ENCODE peak calls at places on chromosomes 11 and 22, in nine cellular contexts. One of them, this sample, is unnamed.

GRCh38 chr11:48006301-48006992 is 26.1 kb downstream of the PTPRJ start:
- DNase-seq in NCI-H1105 treated with DMSO at 0.1 percent for 48 hours: no peak
- DNase-seq in activated T-helper 9 cell treated with anti-CD3 and anti-CD28 coated beads, Interleukin-2, amount 50 U/mL, for 16 hours: no peak
- DNase-seq in CD4-positive, alpha-beta T cell: no peak
- DNase-seq in adipocyte: peak; percentile 62
- DNase-seq in hypothalamus: no peak
- DNase-seq in EL: peak; percentile 61
- DNase-seq in T-helper 2 cell: no peak
- DNase-seq in non-pigmented ciliary epithelial cell: no peak
- DNase-seq in this sample: no peak

GRCh38 chr11:64526795-64527194 is 64.2 kb upstream of the SLC22A12 start:
- DNase-seq in NCI-H1105 treated with DMSO at 0.1 percent for 48 hours: no peak
- DNase-seq in activated T-helper 9 cell treated with anti-CD3 and anti-CD28 coated beads, Interleukin-2, amount 50 U/mL, for 16 hours: no peak
- DNase-seq in CD4-positive, alpha-beta T cell: no peak
- DNase-seq in adipocyte: no peak
- DNase-seq in hypothalamus: no peak
- DNase-seq in EL: no peak
- DNase-seq in T-helper 2 cell: no peak
- DNase-seq in non-pigmented ciliary epithelial cell: no peak
- DNase-seq in this sample: no peak

GRCh38 chr11:43376594-43376993 is 17.9 kb downstream of the TTC17 start:
- DNase-seq in NCI-H1105 treated with DMSO at 0.1 percent for 48 hours: no peak
- DNase-seq in activated T-helper 9 cell treated with anti-CD3 and anti-CD28 coated beads, Interleukin-2, amount 50 U/mL, for 16 hours: no peak
- DNase-seq in CD4-positive, alpha-beta T cell: no peak
- DNase-seq in adipocyte: peak; percentile 61
- DNase-seq in hypothalamus: no peak
- DNase-seq in EL: peak; percentile 73
- DNase-seq in T-helper 2 cell: no peak
- DNase-seq in non-pigmented ciliary epithelial cell: peak; percentile 51
- DNase-seq in this sample: no peak

GRCh38 chr11:64990222-64990918 is 6.4 kb downstream of the BATF2 start:
- DNase-seq in NCI-H1105 treated with DMSO at 0.1 percent for 48 hours: no peak
- DNase-seq in activated T-helper 9 cell treated with anti-CD3 and anti-CD28 coated beads, Interleukin-2, amount 50 U/mL, for 16 hours: no peak
- DNase-seq in CD4-positive, alpha-beta T cell: no peak
- DNase-seq in adipocyte: no peak
- DNase-seq in hypothalamus: no peak
- DNase-seq in EL: no peak
- DNase-seq in T-helper 2 cell: no peak
- DNase-seq in non-pigmented ciliary epithelial cell: no peak
- DNase-seq in this sample: no peak

GRCh38 chr11:18253222-18253621 is 4.8 kb upstream of the SAA2 start:
- DNase-seq in NCI-H1105 treated with DMSO at 0.1 percent for 48 hours: no peak
- DNase-seq in activated T-helper 9 cell treated with anti-CD3 and anti-CD28 coated beads, Interleukin-2, amount 50 U/mL, for 16 hours: no peak
- DNase-seq in CD4-positive, alpha-beta T cell: no peak
- DNase-seq in adipocyte: no peak
- DNase-seq in hypothalamus: no peak
- DNase-seq in EL: no peak
- DNase-seq in T-helper 2 cell: no peak
- DNase-seq in non-pigmented ciliary epithelial cell: no peak
- DNase-seq in this sample: no peak

GRCh38 chr11:111798279-111798678 is 32.1 kb upstream of the PPP2R1B start:
- DNase-seq in NCI-H1105 treated with DMSO at 0.1 percent for 48 hours: no peak
- DNase-seq in activated T-helper 9 cell treated with anti-CD3 and anti-CD28 coated beads, Interleukin-2, amount 50 U/mL, for 16 hours: no peak
- DNase-seq in CD4-positive, alpha-beta T cell: no peak
- DNase-seq in adipocyte: no peak
- DNase-seq in hypothalamus: no peak
- DNase-seq in EL: no peak
- DNase-seq in T-helper 2 cell: no peak
- DNase-seq in non-pigmented ciliary epithelial cell: no peak
- DNase-seq in this sample: no peak

GRCh38 chr11:109423860-109424190 is 1.8 kb downstream of the C11orf87 start:
- DNase-seq in NCI-H1105 treated with DMSO at 0.1 percent for 48 hours: no peak
- DNase-seq in activated T-helper 9 cell treated with anti-CD3 and anti-CD28 coated beads, Interleukin-2, amount 50 U/mL, for 16 hours: no peak
- DNase-seq in CD4-positive, alpha-beta T cell: no peak
- DNase-seq in adipocyte: no peak
- DNase-seq in hypothalamus: no peak
- DNase-seq in EL: no peak
- DNase-seq in T-helper 2 cell: no peak
- DNase-seq in non-pigmented ciliary epithelial cell: no peak
- DNase-seq in this sample: no peak

GRCh38 chr22:50002791-50003190 is 9.8 kb downstream of the IL17REL start:
- DNase-seq in NCI-H1105 treated with DMSO at 0.1 percent for 48 hours: no peak
- DNase-seq in activated T-helper 9 cell treated with anti-CD3 and anti-CD28 coated beads, Interleukin-2, amount 50 U/mL, for 16 hours: no peak
- DNase-seq in CD4-positive, alpha-beta T cell: no peak
- DNase-seq in adipocyte: no peak
- DNase-seq in hypothalamus: no peak
- DNase-seq in EL: no peak
- DNase-seq in T-helper 2 cell: no peak
- DNase-seq in non-pigmented ciliary epithelial cell: no peak
- DNase-seq in this sample: no peak

GRCh38 chr11:62137881-62138629 is 14.2 kb downstream of the INCENP start:
- DNase-seq in NCI-H1105 treated with DMSO at 0.1 percent for 48 hours: no peak
- DNase-seq in activated T-helper 9 cell treated with anti-CD3 and anti-CD28 coated beads, Interleukin-2, amount 50 U/mL, for 16 hours: no peak
- DNase-seq in CD4-positive, alpha-beta T cell: peak; percentile 17
- DNase-seq in adipocyte: no peak
- DNase-seq in hypothalamus: no peak
- DNase-seq in EL: no peak
- DNase-seq in T-helper 2 cell: no peak
- DNase-seq in non-pigmented ciliary epithelial cell: no peak
- DNase-seq in this sample: no peak

GRCh38 chr22:33000342-33001280 is 57.6 kb downstream of the SYN3 start:
- DNase-seq in NCI-H1105 treated with DMSO at 0.1 percent for 48 hours: peak; percentile 5
- DNase-seq in activated T-helper 9 cell treated with anti-CD3 and anti-CD28 coated beads, Interleukin-2, amount 50 U/mL, for 16 hours: no peak
- DNase-seq in CD4-positive, alpha-beta T cell: no peak
- DNase-seq in adipocyte: peak; percentile 82
- DNase-seq in hypothalamus: peak; percentile 40
- DNase-seq in EL: peak; percentile 47
- DNase-seq in T-helper 2 cell: no peak
- DNase-seq in non-pigmented ciliary epithelial cell: no peak
- DNase-seq in this sample: peak; percentile 4

GRCh38 chr22:35352214-35353111 is 28.4 kb upstream of the HMOX1 start:
- DNase-seq in NCI-H1105 treated with DMSO at 0.1 percent for 48 hours: no peak
- DNase-seq in activated T-helper 9 cell treated with anti-CD3 and anti-CD28 coated beads, Interleukin-2, amount 50 U/mL, for 16 hours: no peak
- DNase-seq in CD4-positive, alpha-beta T cell: no peak
- DNase-seq in adipocyte: no peak
- DNase-seq in hypothalamus: peak; percentile 39
- DNase-seq in EL: no peak
- DNase-seq in T-helper 2 cell: no peak
- DNase-seq in non-pigmented ciliary epithelial cell: no peak
- DNase-seq in this sample: no peak

GRCh38 chr22:37817705-37818311 is 5.4 kb upstream of the GALR3 start:
- DNase-seq in NCI-H1105 treated with DMSO at 0.1 percent for 48 hours: peak; percentile 68
- DNase-seq in activated T-helper 9 cell treated with anti-CD3 and anti-CD28 coated beads, Interleukin-2, amount 50 U/mL, for 16 hours: peak; percentile 71
- DNase-seq in CD4-positive, alpha-beta T cell: peak; percentile 87
- DNase-seq in adipocyte: peak; percentile 94
- DNase-seq in hypothalamus: peak; percentile 78
- DNase-seq in EL: peak; percentile 80
- DNase-seq in T-helper 2 cell: peak; percentile 69
- DNase-seq in non-pigmented ciliary epithelial cell: no peak
- DNase-seq in this sample: peak; percentile 26

GRCh38 chr11:125455851-125456250 is 40.2 kb downstream of the FEZ1 start:
- DNase-seq in NCI-H1105 treated with DMSO at 0.1 percent for 48 hours: no peak
- DNase-seq in activated T-helper 9 cell treated with anti-CD3 and anti-CD28 coated beads, Interleukin-2, amount 50 U/mL, for 16 hours: no peak
- DNase-seq in CD4-positive, alpha-beta T cell: no peak
- DNase-seq in adipocyte: no peak
- DNase-seq in hypothalamus: no peak
- DNase-seq in EL: no peak
- DNase-seq in T-helper 2 cell: no peak
- DNase-seq in non-pigmented ciliary epithelial cell: no peak
- DNase-seq in this sample: no peak

GRCh38 chr11:128164090-128164741 is 423.1 kb downstream of the ETS1 start:
- DNase-seq in NCI-H1105 treated with DMSO at 0.1 percent for 48 hours: no peak
- DNase-seq in activated T-helper 9 cell treated with anti-CD3 and anti-CD28 coated beads, Interleukin-2, amount 50 U/mL, for 16 hours: no peak
- DNase-seq in CD4-positive, alpha-beta T cell: no peak
- DNase-seq in adipocyte: no peak
- DNase-seq in hypothalamus: no peak
- DNase-seq in EL: no peak
- DNase-seq in T-helper 2 cell: no peak
- DNase-seq in non-pigmented ciliary epithelial cell: no peak
- DNase-seq in this sample: no peak

GRCh38 chr11:69563946-69564780 is 76.8 kb upstream of the CCND1 start:
- DNase-seq in NCI-H1105 treated with DMSO at 0.1 percent for 48 hours: no peak
- DNase-seq in activated T-helper 9 cell treated with anti-CD3 and anti-CD28 coated beads, Interleukin-2, amount 50 U/mL, for 16 hours: no peak
- DNase-seq in CD4-positive, alpha-beta T cell: no peak
- DNase-seq in adipocyte: no peak
- DNase-seq in hypothalamus: no peak
- DNase-seq in EL: peak; percentile 64
- DNase-seq in T-helper 2 cell: no peak
- DNase-seq in non-pigmented ciliary epithelial cell: no peak
- DNase-seq in this sample: no peak

GRCh38 chr22:35400335-35400680 is 368 bp downstream of the MCM5 start:
- DNase-seq in NCI-H1105 treated with DMSO at 0.1 percent for 48 hours: peak; percentile 14
- DNase-seq in activated T-helper 9 cell treated with anti-CD3 and anti-CD28 coated beads, Interleukin-2, amount 50 U/mL, for 16 hours: no peak
- DNase-seq in CD4-positive, alpha-beta T cell: peak; percentile 36
- DNase-seq in adipocyte: no peak
- DNase-seq in hypothalamus: no peak
- DNase-seq in EL: no peak
- DNase-seq in T-helper 2 cell: no peak
- DNase-seq in non-pigmented ciliary epithelial cell: no peak
- DNase-seq in this sample: no peak

GRCh38 chr11:95849087-95849825 is 59.0 kb downstream of the CEP57 start:
- DNase-seq in NCI-H1105 treated with DMSO at 0.1 percent for 48 hours: peak; percentile 34
- DNase-seq in activated T-helper 9 cell treated with anti-CD3 and anti-CD28 coated beads, Interleukin-2, amount 50 U/mL, for 16 hours: no peak
- DNase-seq in CD4-positive, alpha-beta T cell: no peak
- DNase-seq in adipocyte: peak; percentile 61
- DNase-seq in hypothalamus: peak; percentile 9
- DNase-seq in EL: peak; percentile 75
- DNase-seq in T-helper 2 cell: no peak
- DNase-seq in non-pigmented ciliary epithelial cell: peak; percentile 64
- DNase-seq in this sample: no peak

GRCh38 chr11:68328374-68329091 is 16.1 kb downstream of the LRP5 start:
- DNase-seq in NCI-H1105 treated with DMSO at 0.1 percent for 48 hours: no peak
- DNase-seq in activated T-helper 9 cell treated with anti-CD3 and anti-CD28 coated beads, Interleukin-2, amount 50 U/mL, for 16 hours: no peak
- DNase-seq in CD4-positive, alpha-beta T cell: no peak
- DNase-seq in adipocyte: no peak
- DNase-seq in hypothalamus: peak; percentile 48
- DNase-seq in EL: no peak
- DNase-seq in T-helper 2 cell: no peak
- DNase-seq in non-pigmented ciliary epithelial cell: no peak
- DNase-seq in this sample: no peak

GRCh38 chr11:120573756-120574354 is 62.3 kb downstream of the GRIK4 start:
- DNase-seq in NCI-H1105 treated with DMSO at 0.1 percent for 48 hours: no peak
- DNase-seq in activated T-helper 9 cell treated with anti-CD3 and anti-CD28 coated beads, Interleukin-2, amount 50 U/mL, for 16 hours: no peak
- DNase-seq in CD4-positive, alpha-beta T cell: no peak
- DNase-seq in adipocyte: no peak
- DNase-seq in hypothalamus: no peak
- DNase-seq in EL: no peak
- DNase-seq in T-helper 2 cell: no peak
- DNase-seq in non-pigmented ciliary epithelial cell: no peak
- DNase-seq in this sample: no peak

GRCh38 chr22:48534395-48534958 is 1293.2 kb downstream of the BRD1 start:
- DNase-seq in NCI-H1105 treated with DMSO at 0.1 percent for 48 hours: no peak
- DNase-seq in activated T-helper 9 cell treated with anti-CD3 and anti-CD28 coated beads, Interleukin-2, amount 50 U/mL, for 16 hours: no peak
- DNase-seq in CD4-positive, alpha-beta T cell: no peak
- DNase-seq in adipocyte: no peak
- DNase-seq in hypothalamus: no peak
- DNase-seq in EL: no peak
- DNase-seq in T-helper 2 cell: no peak
- DNase-seq in non-pigmented ciliary epithelial cell: no peak
- DNase-seq in this sample: no peak

GRCh38 chr11:128717581-128717980 is 23.7 kb downstream of the FLI1 start:
- DNase-seq in NCI-H1105 treated with DMSO at 0.1 percent for 48 hours: no peak
- DNase-seq in activated T-helper 9 cell treated with anti-CD3 and anti-CD28 coated beads, Interleukin-2, amount 50 U/mL, for 16 hours: no peak
- DNase-seq in CD4-positive, alpha-beta T cell: no peak
- DNase-seq in adipocyte: no peak
- DNase-seq in hypothalamus: no peak
- DNase-seq in EL: no peak
- DNase-seq in T-helper 2 cell: no peak
- DNase-seq in non-pigmented ciliary epithelial cell: no peak
- DNase-seq in this sample: no peak

GRCh38 chr11:31050061-31050790 is 319.3 kb downstream of the DCDC1 start:
- DNase-seq in NCI-H1105 treated with DMSO at 0.1 percent for 48 hours: peak; percentile 91
- DNase-seq in activated T-helper 9 cell treated with anti-CD3 and anti-CD28 coated beads, Interleukin-2, amount 50 U/mL, for 16 hours: no peak
- DNase-seq in CD4-positive, alpha-beta T cell: no peak
- DNase-seq in adipocyte: no peak
- DNase-seq in hypothalamus: no peak
- DNase-seq in EL: no peak
- DNase-seq in T-helper 2 cell: no peak
- DNase-seq in non-pigmented ciliary epithelial cell: no peak
- DNase-seq in this sample: no peak

GRCh38 chr11:76841923-76842452 is 18.7 kb upstream of the ACER3 start:
- DNase-seq in NCI-H1105 treated with DMSO at 0.1 percent for 48 hours: no peak
- DNase-seq in activated T-helper 9 cell treated with anti-CD3 and anti-CD28 coated beads, Interleukin-2, amount 50 U/mL, for 16 hours: no peak
- DNase-seq in CD4-positive, alpha-beta T cell: no peak
- DNase-seq in adipocyte: no peak
- DNase-seq in hypothalamus: no peak
- DNase-seq in EL: no peak
- DNase-seq in T-helper 2 cell: no peak
- DNase-seq in non-pigmented ciliary epithelial cell: no peak
- DNase-seq in this sample: no peak

GRCh38 chr11:100930185-100930778 is 199.3 kb downstream of the PGR start:
- DNase-seq in NCI-H1105 treated with DMSO at 0.1 percent for 48 hours: peak; percentile 52
- DNase-seq in activated T-helper 9 cell treated with anti-CD3 and anti-CD28 coated beads, Interleukin-2, amount 50 U/mL, for 16 hours: no peak
- DNase-seq in CD4-positive, alpha-beta T cell: no peak
- DNase-seq in adipocyte: peak; percentile 90
- DNase-seq in hypothalamus: no peak
- DNase-seq in EL: peak; percentile 72
- DNase-seq in T-helper 2 cell: no peak
- DNase-seq in non-pigmented ciliary epithelial cell: no peak
- DNase-seq in this sample: no peak

GRCh38 chr11:69245491-69246345 is 48.2 kb upstream of the MYEOV start:
- DNase-seq in NCI-H1105 treated with DMSO at 0.1 percent for 48 hours: no peak
- DNase-seq in activated T-helper 9 cell treated with anti-CD3 and anti-CD28 coated beads, Interleukin-2, amount 50 U/mL, for 16 hours: no peak
- DNase-seq in CD4-positive, alpha-beta T cell: no peak
- DNase-seq in adipocyte: no peak
- DNase-seq in hypothalamus: no peak
- DNase-seq in EL: no peak
- DNase-seq in T-helper 2 cell: no peak
- DNase-seq in non-pigmented ciliary epithelial cell: no peak
- DNase-seq in this sample: no peak

GRCh38 chr11:1453611-1454386 is 32.8 kb downstream of the MOB2 start:
- DNase-seq in NCI-H1105 treated with DMSO at 0.1 percent for 48 hours: peak; percentile 4
- DNase-seq in activated T-helper 9 cell treated with anti-CD3 and anti-CD28 coated beads, Interleukin-2, amount 50 U/mL, for 16 hours: no peak
- DNase-seq in CD4-positive, alpha-beta T cell: no peak
- DNase-seq in adipocyte: no peak
- DNase-seq in hypothalamus: no peak
- DNase-seq in EL: peak; percentile 25
- DNase-seq in T-helper 2 cell: no peak
- DNase-seq in non-pigmented ciliary epithelial cell: no peak
- DNase-seq in this sample: no peak

GRCh38 chr22:39254789-39255298 is 10.1 kb upstream of the PDGFB start:
- DNase-seq in NCI-H1105 treated with DMSO at 0.1 percent for 48 hours: no peak
- DNase-seq in activated T-helper 9 cell treated with anti-CD3 and anti-CD28 coated beads, Interleukin-2, amount 50 U/mL, for 16 hours: no peak
- DNase-seq in CD4-positive, alpha-beta T cell: no peak
- DNase-seq in adipocyte: peak; percentile 53
- DNase-seq in hypothalamus: no peak
- DNase-seq in EL: peak; percentile 86
- DNase-seq in T-helper 2 cell: no peak
- DNase-seq in non-pigmented ciliary epithelial cell: peak; percentile 28
- DNase-seq in this sample: peak; percentile 12

GRCh38 chr11:116109228-116109627 is 605.0 kb upstream of the CADM1 start:
- DNase-seq in NCI-H1105 treated with DMSO at 0.1 percent for 48 hours: no peak
- DNase-seq in activated T-helper 9 cell treated with anti-CD3 and anti-CD28 coated beads, Interleukin-2, amount 50 U/mL, for 16 hours: no peak
- DNase-seq in CD4-positive, alpha-beta T cell: no peak
- DNase-seq in adipocyte: no peak
- DNase-seq in hypothalamus: no peak
- DNase-seq in EL: peak; percentile 14
- DNase-seq in T-helper 2 cell: no peak
- DNase-seq in non-pigmented ciliary epithelial cell: peak; percentile 26
- DNase-seq in this sample: no peak

GRCh38 chr22:17954860-17955587 is 69.3 kb downstream of the MICAL3 start:
- DNase-seq in NCI-H1105 treated with DMSO at 0.1 percent for 48 hours: no peak
- DNase-seq in activated T-helper 9 cell treated with anti-CD3 and anti-CD28 coated beads, Interleukin-2, amount 50 U/mL, for 16 hours: no peak
- DNase-seq in CD4-positive, alpha-beta T cell: no peak
- DNase-seq in adipocyte: no peak
- DNase-seq in hypothalamus: no peak
- DNase-seq in EL: no peak
- DNase-seq in T-helper 2 cell: no peak
- DNase-seq in non-pigmented ciliary epithelial cell: no peak
- DNase-seq in this sample: no peak

GRCh38 chr11:46560300-46561025 is 33.4 kb downstream of the AMBRA1 start:
- DNase-seq in NCI-H1105 treated with DMSO at 0.1 percent for 48 hours: peak; percentile 35
- DNase-seq in activated T-helper 9 cell treated with anti-CD3 and anti-CD28 coated beads, Interleukin-2, amount 50 U/mL, for 16 hours: no peak
- DNase-seq in CD4-positive, alpha-beta T cell: no peak
- DNase-seq in adipocyte: peak; percentile 59
- DNase-seq in hypothalamus: no peak
- DNase-seq in EL: peak; percentile 45
- DNase-seq in T-helper 2 cell: no peak
- DNase-seq in non-pigmented ciliary epithelial cell: no peak
- DNase-seq in this sample: no peak